ENCODE peak calls at places on chromosomes 2 and 18, in six cellular contexts. N is brain microvascular endothelial cell, G is K562, I is OCI-LY7, Z is stomach, S is astrocyte. W is an unnamed sample.
A peak's percentile ranks its signal among the peaks of the same experiment; 100 is the strongest.

GRCh38 chr2:197647961-197648690 is 27.3 kb downstream of the RFTN2 start:
- DNase-seq in N (no peak), G (no peak), I (no peak), Z (no peak), S (no peak), W (no peak)

GRCh38 chr2:105610444-105611327 is 134.0 kb upstream of the NCK2 start:
- DNase-seq in N (peak; percentile 3), G (no peak), I (no peak), Z (no peak), S (no peak), W (no peak)

GRCh38 chr2:85584354-85584856 is at the start of gene VAMP5:
- DNase-seq in N (no peak), G (no peak), I (no peak), Z (peak; percentile 53), S (no peak), W (no peak)

GRCh38 chr2:54176577-54176976 is 61.2 kb downstream of the ACYP2 start:
- DNase-seq in N (peak; percentile 55), G (no peak), I (peak; percentile 18), Z (no peak), S (peak; percentile 14), W (no peak)

GRCh38 chr18:22439447-22439846 is 21.7 kb upstream of the CTAGE1 start:
- DNase-seq in N (peak; percentile 27), G (no peak), I (no peak), Z (no peak), S (peak; percentile 37), W (no peak)

GRCh38 chr2:197205590-197206215 is 104.9 kb downstream of the ANKRD44 start:
- DNase-seq in N (no peak), G (no peak), I (peak; percentile 72), Z (peak; percentile 27), S (no peak), W (no peak)

GRCh38 chr18:12906119-12906518 is 22.1 kb upstream of the PTPN2 start:
- DNase-seq in N (no peak), G (no peak), I (no peak), Z (no peak), S (no peak), W (no peak)

GRCh38 chr2:12167525-12168317 is 421.3 kb downstream of the LPIN1 start:
- DNase-seq in N (no peak), G (no peak), I (no peak), Z (no peak), S (no peak), W (no peak)

GRCh38 chr2:126227250-126227649 is 428.7 kb upstream of the GYPC start:
- DNase-seq in N (no peak), G (peak; percentile 12), I (no peak), Z (no peak), S (no peak), W (no peak)

GRCh38 chr2:227759411-227760113 is 13.9 kb downstream of the SCYGR8 start:
- DNase-seq in N (no peak), G (no peak), I (no peak), Z (no peak), S (peak; percentile 38), W (no peak)

GRCh38 chr2:222982010-222982908 is 69.7 kb upstream of the KCNE4 start:
- DNase-seq in N (peak; percentile 83), G (no peak), I (peak; percentile 61), Z (peak; percentile 56), S (peak; percentile 74), W (no peak)

GRCh38 chr2:124286089-124286783 is 261.1 kb downstream of the CNTNAP5 start:
- DNase-seq in N (no peak), G (no peak), I (no peak), Z (no peak), S (no peak), W (no peak)

GRCh38 chr2:28658369-28658768 is 93.3 kb upstream of the PPP1CB start:
- DNase-seq in N (peak; percentile 44), G (no peak), I (no peak), Z (no peak), S (peak; percentile 78), W (no peak)

GRCh38 chr2:135052997-135053474 is 944 bp downstream of the RAB3GAP1 start:
- DNase-seq in N (peak; percentile 2), G (no peak), I (peak; percentile 7), Z (no peak), S (peak; percentile 4), W (no peak)

GRCh38 chr2:70690846-70691245 is 77.2 kb downstream of the ADD2 start:
- DNase-seq in N (no peak), G (no peak), I (no peak), Z (no peak), S (no peak), W (no peak)

GRCh38 chr18:50716902-50717301 is 102.9 kb downstream of the MRO start:
- DNase-seq in N (no peak), G (no peak), I (no peak), Z (no peak), S (no peak), W (no peak)

GRCh38 chr2:31397099-31397498 is 17.4 kb downstream of the XDH start:
- DNase-seq in N (no peak), G (no peak), I (no peak), Z (peak; percentile 82), S (no peak), W (no peak)

GRCh38 chr2:83972123-83972522 is 487.0 kb downstream of the SUCLG1 start:
- DNase-seq in N (no peak), G (no peak), I (no peak), Z (no peak), S (no peak), W (no peak)

DNA sequence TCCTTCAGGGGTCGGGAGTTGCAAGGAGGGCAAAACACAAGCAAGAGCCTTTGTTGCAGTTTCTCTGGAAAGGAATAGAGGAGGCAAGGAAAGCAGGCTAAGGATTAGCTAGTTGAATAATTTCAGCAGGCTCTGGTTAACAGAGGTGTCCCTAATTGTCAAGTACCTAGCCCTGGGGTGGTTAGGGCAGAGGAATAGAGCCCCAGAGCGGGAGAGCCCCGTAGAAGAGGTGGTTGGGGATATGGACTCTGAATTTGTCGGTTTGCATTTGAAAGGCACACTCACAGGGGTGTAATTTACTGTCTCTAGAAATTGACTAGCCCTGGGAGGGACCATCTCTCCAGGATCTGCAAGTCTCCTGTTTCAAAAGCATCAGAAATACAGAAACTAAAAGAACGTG is 1030.2 kb downstream of the TMEM182 start:
- DNase-seq in N (no peak), G (no peak), I (no peak), Z (no peak), S (no peak), W (no peak)
- H3K27ac ChIP-seq in N (no peak overlapping the region), G (no peak overlapping the region), I (no peak overlapping the region), Z (no peak overlapping the region), S (no peak overlapping the region), W (no peak overlapping the region)

GRCh38 chr2:237597680-237598145 is 7.2 kb upstream of the RAB17 start:
- DNase-seq in N (no peak), G (no peak), I (no peak), Z (no peak), S (no peak), W (no peak)

GRCh38 chr2:237598468-237599208 is 8.1 kb upstream of the RAB17 start:
- DNase-seq in N (no peak), G (no peak), I (no peak), Z (no peak), S (no peak), W (no peak)

GRCh38 chr2:237601453-237602116 is 11.1 kb upstream of the RAB17 start:
- DNase-seq in N (no peak), G (no peak), I (no peak), Z (no peak), S (no peak), W (no peak)

GRCh38 chr2:237600205-237600846 is 9.8 kb upstream of the RAB17 start:
- DNase-seq in N (peak; percentile 45), G (no peak), I (peak; percentile 20), Z (peak; percentile 55), S (no peak), W (no peak)

GRCh38 chr2:237599465-237600110 is 9.1 kb upstream of the RAB17 start:
- DNase-seq in N (no peak), G (no peak), I (no peak), Z (no peak), S (no peak), W (no peak)
- H3K4me3 ChIP-seq in N (no peak overlapping the region), G (no peak overlapping the region), I (no peak overlapping the region), Z (no peak overlapping the region), S (no peak overlapping the region), W (peak overlapping the region; percentile 30)

DNA sequence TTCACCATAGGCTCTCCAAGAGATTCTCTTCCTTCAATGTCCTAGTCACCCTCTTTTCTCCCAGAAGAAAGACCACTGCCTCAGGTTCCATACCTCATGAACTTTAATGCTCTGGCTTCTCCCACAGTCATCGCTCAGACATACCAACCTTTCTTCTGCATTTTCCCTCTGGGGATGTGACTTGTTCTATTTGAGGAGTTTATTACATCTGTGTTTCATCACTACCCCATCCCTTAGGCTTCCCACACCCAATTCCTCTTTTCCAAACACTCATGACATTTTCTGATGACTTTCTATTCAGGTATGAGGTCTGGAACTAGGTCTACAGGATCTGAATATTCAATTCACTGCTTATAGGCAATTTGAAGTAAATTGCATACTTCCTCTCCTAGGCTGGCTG is 298.6 kb upstream of the MAP2 start:
- DNase-seq in N (no peak), G (no peak), I (no peak), Z (no peak), S (no peak), W (no peak)
- H3K27ac ChIP-seq in N (no peak overlapping the region), G (no peak overlapping the region), I (no peak overlapping the region), Z (no peak overlapping the region), S (no peak overlapping the region), W (no peak overlapping the region)

DNA sequence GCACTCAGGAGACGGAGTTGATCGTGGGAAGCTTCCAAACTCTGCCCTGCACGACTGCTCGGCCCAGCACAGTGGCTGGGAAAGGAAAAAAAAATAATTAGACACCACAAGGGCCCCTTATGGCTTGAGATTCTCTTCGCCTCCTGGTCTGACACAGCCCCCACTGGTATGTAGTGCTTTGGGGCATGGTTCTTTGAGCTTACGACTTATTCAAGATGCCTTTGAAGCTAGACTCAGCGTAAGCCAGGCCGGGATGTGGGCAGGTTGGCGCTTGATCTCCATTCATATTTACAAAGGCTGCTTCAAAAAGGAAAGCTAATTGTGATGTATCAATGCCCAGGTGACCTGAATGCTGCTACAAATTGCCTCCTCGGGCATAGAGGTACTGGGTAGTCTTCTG is 50.5 kb downstream of the CXCR4 start:
- DNase-seq in N (no peak), G (no peak), I (no peak), Z (no peak), S (no peak), W (no peak)
- H3K4me3 ChIP-seq in N (no peak overlapping the region), G (no peak overlapping the region), I (no peak overlapping the region), Z (no peak overlapping the region), S (no peak overlapping the region), W (no peak overlapping the region)

GRCh38 chr2:152446213-152446612 is 111.2 kb downstream of the FMNL2 start:
- DNase-seq in N (no peak), G (no peak), I (no peak), Z (no peak), S (no peak), W (no peak)
- H3K27ac ChIP-seq in N (peak overlapping the region; percentile 54), G (no peak overlapping the region), I (no peak overlapping the region), Z (peak overlapping the region; percentile 26), S (peak overlapping the region; percentile 67), W (peak overlapping the region; percentile 13)

GRCh38 chr2:219246559-219246958 is 1.3 kb downstream of the STK16 start:
- DNase-seq in N (no peak), G (no peak), I (no peak), Z (no peak), S (no peak), W (no peak)
- H3K4me3 ChIP-seq in N (no peak overlapping the region), G (peak overlapping the region; percentile 93), I (peak overlapping the region; percentile 84), Z (no peak overlapping the region), S (peak overlapping the region; percentile 94), W (no peak overlapping the region)